ENCODE peak calls at places on chromosomes 12 and 14, in eight cellular contexts. Q is osteoblast, R is prostate gland, Z is pancreas, W is endodermal cell, C is AG04450, F is colonic mucosa, H is IMR-90. X is an unnamed sample.

GRCh38 chr12:12874014-12874413 is 17.3 kb upstream of the GPRC5A start:
- DNase-seq in Q (no peak), R (no peak), H (no peak), W (no peak), F (no peak), C (no peak), Z (no peak), X (peak; percentile 25)

GRCh38 chr12:12823308-12823707 is 10.2 kb downstream of the DDX47 start:
- DNase-seq in R (no peak), H (peak; percentile 89), C (peak; percentile 62), W (no peak), Z (no peak), Q (peak; percentile 80), F (no peak), X (no peak)

GRCh38 chr14:105082703-105083102 is 17.5 kb upstream of the GPR132 start:
- DNase-seq in H (no peak), Q (no peak), W (no peak), F (no peak), Z (no peak), R (no peak), C (no peak), X (no peak)

GRCh38 chr12:123070267-123071081 is 80.4 kb downstream of the PITPNM2 start:
- DNase-seq in C (no peak), R (no peak), W (no peak), Q (no peak), Z (no peak), H (no peak), F (no peak), X (no peak)

GRCh38 chr14:102917469-102918211 is 4.8 kb upstream of the AMN start:
- DNase-seq in H (peak; percentile 24), R (peak; percentile 31), Z (no peak), W (peak; percentile 92), C (no peak), F (peak; percentile 77), Q (peak; percentile 97), X (peak; percentile 97)

GRCh38 chr12:101935769-101936741 is 58.7 kb downstream of the DRAM1 start:
- DNase-seq in H (peak; percentile 99), C (peak; percentile 93), Q (peak; percentile 80), F (no peak), R (no peak), W (peak; percentile 73), Z (no peak), X (no peak)

GRCh38 chr12:57460457-57461325 is 1.1 kb downstream of the GLI1 start:
- DNase-seq in F (no peak), W (peak; percentile 95), H (no peak), Q (no peak), R (no peak), C (no peak), Z (no peak), X (peak; percentile 87)

GRCh38 chr12:117497407-117497806 is 136.0 kb upstream of the NOS1 start:
- DNase-seq in C (no peak), W (no peak), F (no peak), R (no peak), Q (no peak), Z (no peak), H (no peak), X (no peak)

GRCh38 chr12:117507547-117507946 is 146.1 kb upstream of the NOS1 start:
- DNase-seq in Q (no peak), W (peak; percentile 60), H (no peak), Z (no peak), R (peak; percentile 49), C (no peak), F (no peak), X (no peak)

GRCh38 chr12:116273813-116274551 is 3.5 kb downstream of the MED13L start:
- DNase-seq in W (no peak), Q (no peak), H (no peak), Z (no peak), F (no peak), R (no peak), C (no peak), X (no peak)

GRCh38 chr12:43309845-43310405 is 242.1 kb downstream of the ADAMTS20 start:
- DNase-seq in W (no peak), Q (peak; percentile 76), H (peak; percentile 99), F (no peak), R (no peak), Z (no peak), C (peak; percentile 96), X (no peak)

GRCh38 chr12:12999276-12999958 is 648 bp downstream of the HEBP1 start:
- DNase-seq in C (no peak), H (no peak), W (no peak), Z (peak; percentile 41), F (peak; percentile 40), Q (peak; percentile 83), R (no peak), X (peak; percentile 75)

GRCh38 chr14:91113829-91114078 is at the start of gene DGLUCY:
- DNase-seq in Q (peak; percentile 95), H (peak; percentile 75), Z (peak; percentile 85), W (no peak), R (peak; percentile 71), F (peak; percentile 87), C (peak; percentile 48), X (peak; percentile 85)

GRCh38 chr12:72268386-72268785 is 3.8 kb upstream of the TRHDE start:
- DNase-seq in R (no peak), Q (no peak), F (no peak), W (no peak), C (no peak), Z (no peak), H (no peak), X (no peak)

GRCh38 chr14:60327447-60328331 is 78.7 kb downstream of the PPM1A start:
- DNase-seq in R (peak; percentile 7), C (no peak), F (peak; percentile 51), W (peak; percentile 79), Q (peak; percentile 44), Z (peak; percentile 71), H (peak; percentile 20), X (peak; percentile 77)

GRCh38 chr14:79056879-79057278 is 886.7 kb downstream of the NRXN3 start:
- DNase-seq in Q (no peak), Z (no peak), W (no peak), R (no peak), C (peak; percentile 87), F (no peak), H (peak; percentile 97), X (no peak)

GRCh38 chr14:77264466-77265186 is 6.4 kb downstream of the NGB start:
- DNase-seq in C (no peak), Z (no peak), Q (peak; percentile 14), W (no peak), H (no peak), R (no peak), F (no peak), X (no peak)

GRCh38 chr12:946656-947055 is 2.8 kb downstream of the RAD52 start:
- DNase-seq in Z (no peak), Q (no peak), C (no peak), F (no peak), H (peak; percentile 80), R (no peak), W (no peak), X (no peak)

GRCh38 chr12:29889737-29890136 is 106.0 kb upstream of the TMTC1 start:
- DNase-seq in Q (peak; percentile 72), H (peak; percentile 32), Z (peak; percentile 24), W (peak; percentile 94), C (no peak), F (peak; percentile 41), R (peak; percentile 48), X (peak; percentile 64)

GRCh38 chr14:89856871-89857345 is 97.6 kb downstream of the EFCAB11 start:
- DNase-seq in Z (no peak), W (no peak), Q (peak; percentile 21), C (no peak), F (no peak), H (peak; percentile 51), R (no peak), X (no peak)

GRCh38 chr14:89851031-89851430 is 103.5 kb downstream of the EFCAB11 start:
- DNase-seq in C (no peak), Q (no peak), W (no peak), Z (no peak), F (no peak), H (no peak), R (no peak), X (no peak)

GRCh38 chr14:89853976-89854693 is 100.4 kb downstream of the EFCAB11 start:
- DNase-seq in C (no peak), Q (no peak), H (no peak), Z (no peak), R (no peak), F (no peak), W (no peak), X (no peak)

GRCh38 chr14:89858084-89858483 is 96.4 kb downstream of the EFCAB11 start:
- DNase-seq in Q (no peak), R (no peak), F (no peak), W (no peak), Z (no peak), H (no peak), C (no peak), X (no peak)

GRCh38 chr14:89855961-89856360 is 98.6 kb downstream of the EFCAB11 start:
- DNase-seq in Z (no peak), H (peak; percentile 89), C (peak; percentile 43), F (no peak), W (no peak), R (no peak), Q (peak; percentile 71), X (no peak)
- H3K4me3 ChIP-seq in Z (no peak overlapping the region), H (no peak overlapping the region), C (no peak overlapping the region), F (no peak overlapping the region), W (no peak overlapping the region), R (no peak overlapping the region), Q (peak overlapping the region; percentile 32), X (no peak overlapping the region)

GRCh38 chr12:65728348-65728912 is 95.9 kb upstream of the HMGA2 start:
- DNase-seq in R (no peak), F (no peak), W (no peak), Z (no peak), H (no peak), C (no peak), Q (no peak), X (no peak)

GRCh38 chr12:65725376-65725775 is 98.9 kb upstream of the HMGA2 start:
- DNase-seq in H (peak; percentile 46), W (no peak), Q (peak; percentile 68), Z (no peak), F (no peak), R (no peak), C (no peak), X (no peak)

GRCh38 chr12:65734226-65734625 is 90.1 kb upstream of the HMGA2 start:
- DNase-seq in H (no peak), Z (no peak), W (peak; percentile 20), C (no peak), F (no peak), R (no peak), Q (no peak), X (no peak)

GRCh38 chr12:65731771-65732170 is 92.5 kb upstream of the HMGA2 start:
- DNase-seq in Z (no peak), F (no peak), Q (no peak), H (no peak), R (no peak), C (no peak), W (no peak), X (no peak)

GRCh38 chr12:65728913-65729793 is 95.1 kb upstream of the HMGA2 start:
- DNase-seq in Q (no peak), F (no peak), Z (no peak), H (peak; percentile 5), W (peak; percentile 91), C (no peak), R (no peak), X (peak; percentile 79)
- H3K27me3 ChIP-seq in Q (peaks cover 21% of the 10 kb centered on the region), F (peaks cover 28% of the 10 kb centered on the region), Z (peaks cover 41% of the 10 kb centered on the region), H (peaks cover 13% of the 10 kb centered on the region), W (no peaks in the 10 kb centered on the region), C (no peaks in the 10 kb centered on the region), R (peaks cover 12% of the 10 kb centered on the region), X (peaks cover 20% of the 10 kb centered on the region)

GRCh38 chr12:5433840-5434646 is 2.1 kb downstream of the NTF3 start:
- DNase-seq in C (no peak), W (peak; percentile 54), Q (no peak), F (no peak), Z (no peak), R (no peak), H (no peak), X (no peak)
- H3K4me3 ChIP-seq in C (peak overlapping the region; percentile 94), W (peak overlapping the region; percentile 76), Q (no peak overlapping the region), F (no peak overlapping the region), Z (no peak overlapping the region), R (peak overlapping the region; percentile 31), H (peak overlapping the region; percentile 94), X (no peak overlapping the region)

GRCh38 chr12:108949976-108950375 is 70.1 kb downstream of the DAO start:
- DNase-seq in H (no peak), F (no peak), C (no peak), Z (no peak), W (no peak), R (no peak), Q (no peak), X (no peak)
- H3K27me3 ChIP-seq in H (peaks cover 3% of the 10 kb centered on the region), F (no peaks in the 10 kb centered on the region), C (peaks cover 2% of the 10 kb centered on the region), Z (no peaks in the 10 kb centered on the region), W (peaks cover 4% of the 10 kb centered on the region), R (no peaks in the 10 kb centered on the region), Q (peaks cover 3% of the 10 kb centered on the region), X (no peaks in the 10 kb centered on the region)

X was measured in H7.